ENCODE peak calls at places on chromosomes 11 and 22, in five cellular contexts. Z is GM12878, O is H1, N is NT2/D1, C is HepG2. B is an unnamed sample.

GRCh38 chr11:118241191-118242098 is 10.7 kb downstream of the MPZL3 start:
- DNase-seq in N (no peak), O (no peak), Z (no peak), C (peak; percentile 39), B (no peak)

GRCh38 chr11:7046474-7046873 is 26.2 kb downstream of the NLRP14 start:
- DNase-seq in O (no peak), Z (no peak), C (no peak), N (no peak), B (no peak)

GRCh38 chr11:94305146-94305545 is 766 bp downstream of the IZUMO1R start:
- DNase-seq in Z (no peak), C (no peak), O (no peak), N (no peak), B (no peak)

GRCh38 chr11:80632156-80632555 is 1191.3 kb upstream of the TENM4 start:
- DNase-seq in C (no peak), O (no peak), N (no peak), Z (no peak), B (no peak)

GRCh38 chr22:41648431-41648830 is 27.3 kb downstream of the XRCC6 start:
- DNase-seq in C (no peak), Z (no peak), N (no peak), O (no peak), B (no peak)

GRCh38 chr11:120647681-120648080 is 136.1 kb downstream of the GRIK4 start:
- DNase-seq in C (no peak), N (no peak), O (no peak), Z (no peak), B (no peak)

GRCh38 chr11:113159967-113160621 is 154.3 kb upstream of the TTC12 start:
- DNase-seq in N (no peak), O (no peak), Z (no peak), C (no peak), B (no peak)

GRCh38 chr11:88320149-88320559 is 17.4 kb downstream of the CTSC start:
- DNase-seq in N (no peak), C (no peak), O (no peak), Z (no peak), B (peak; percentile 31)

GRCh38 chr11:22787565-22788162 is 41.9 kb downstream of the SVIP start:
- DNase-seq in O (no peak), Z (no peak), C (peak; percentile 45), N (peak; percentile 6), B (peak; percentile 35)

GRCh38 chr22:45224988-45225731 is 15.5 kb downstream of the KIAA0930 start:
- DNase-seq in O (no peak), N (no peak), Z (no peak), C (no peak), B (no peak)

GRCh38 chr11:1998290-1998689 is 648 bp upstream of the H19 start:
- DNase-seq in Z (no peak), C (no peak), O (no peak), N (no peak), B (no peak)

GRCh38 chr22:46770726-46771125 is 8.3 kb downstream of the TBC1D22A start:
- DNase-seq in Z (no peak), C (no peak), N (no peak), O (no peak), B (no peak)

GRCh38 chr11:34356576-34356917 is 1.3 kb downstream of the ABTB2 start:
- DNase-seq in N (no peak), O (no peak), C (no peak), Z (no peak), B (no peak)

GRCh38 chr22:11253000-11253511 is 4274.9 kb upstream of the OR11H1 start:
- DNase-seq in Z (no peak), O (no peak), N (no peak), C (no peak), B (no peak)

GRCh38 chr22:46251266-46251665 is 1.2 kb upstream of the CDPF1 start:
- DNase-seq in C (no peak), O (no peak), Z (no peak), N (no peak), B (no peak)

GRCh38 chr11:126414615-126415014 is 59.1 kb downstream of the ST3GAL4 start:
- DNase-seq in N (no peak), C (no peak), O (no peak), Z (no peak), B (no peak)

GRCh38 chr11:59186130-59186594 is 14.2 kb downstream of the DTX4 start:
- DNase-seq in N (no peak), O (peak; percentile 82), C (peak; percentile 50), Z (no peak), B (peak; percentile 56)

GRCh38 chr11:66934971-66935779 is 23.0 kb downstream of the PC start:
- DNase-seq in C (no peak), O (no peak), N (no peak), Z (no peak), B (no peak)

GRCh38 chr11:36452231-36452630 is 57.8 kb downstream of the TRAF6 start:
- DNase-seq in C (no peak), N (no peak), O (no peak), Z (no peak), B (no peak)

GRCh38 chr11:116062526-116063171 is 558.4 kb upstream of the CADM1 start:
- DNase-seq in N (no peak), Z (no peak), C (no peak), O (no peak), B (no peak)

GRCh38 chr11:16041207-16041606 is 315.1 kb downstream of the SOX6 start:
- DNase-seq in O (no peak), C (no peak), N (no peak), Z (no peak), B (no peak)

GRCh38 chr22:41301085-41302015 is at the start of gene ZC3H7B:
- DNase-seq in O (peak; percentile 82), N (peak; percentile 57), Z (peak; percentile 28), C (peak; percentile 76), B (peak; percentile 91)

GRCh38 chr22:44595841-44596341 is 97.9 kb upstream of the RTL6 start:
- DNase-seq in N (no peak), O (no peak), C (no peak), Z (no peak), B (peak; percentile 49)

GRCh38 chr22:21984793-21985192 is 2.2 kb upstream of the TOP3B start:
- DNase-seq in O (peak; percentile 78), N (peak; percentile 32), C (no peak), Z (no peak), B (peak; percentile 67)

GRCh38 chr11:13745165-13745564 is 76.7 kb downstream of the FAR1 start:
- DNase-seq in Z (no peak), N (no peak), C (no peak), O (no peak), B (no peak)

GRCh38 chr11:94796863-94797262 is 28.7 kb downstream of the AMOTL1 start:
- DNase-seq in Z (no peak), N (no peak), O (no peak), C (no peak), B (no peak)

GRCh38 chr11:35649984-35650383 is 12.6 kb upstream of the TRIM44 start:
- DNase-seq in N (no peak), Z (no peak), C (no peak), O (no peak), B (no peak)

GRCh38 chr22:49994361-49995058 is 18.1 kb downstream of the IL17REL start:
- DNase-seq in O (peak; percentile 41), N (no peak), Z (no peak), C (no peak), B (no peak)

GRCh38 chr11:108926522-108927380 is 261.9 kb downstream of the DDX10 start:
- DNase-seq in N (no peak), O (no peak), Z (no peak), C (no peak), B (no peak)

DNA sequence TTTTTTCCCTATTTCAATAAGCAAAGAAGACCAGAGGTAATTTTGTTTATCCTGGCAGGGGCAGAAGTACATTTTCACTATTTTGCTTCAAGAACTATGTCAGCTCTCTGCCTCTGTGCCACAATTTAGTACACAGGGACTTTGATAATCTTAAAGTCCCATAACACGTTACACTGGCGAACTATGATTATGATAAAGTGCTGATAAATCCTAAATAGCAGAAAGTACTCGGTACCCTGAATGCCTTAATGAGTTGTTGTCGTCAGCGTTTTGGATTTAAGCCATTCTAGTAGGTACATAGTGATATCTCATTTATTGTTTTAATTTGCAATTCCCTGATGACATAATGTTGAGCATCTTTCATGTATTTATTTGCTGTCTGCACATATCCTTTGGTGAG is 16.6 kb upstream of the PHOX2A start:
- DNase-seq in C (no peak), O (no peak), N (no peak), Z (no peak), B (no peak)
- TF ChIP-seq SUZ12 in C (no peak), O (no peak), N (no peak), Z (no peak), B (no peak)

DNA sequence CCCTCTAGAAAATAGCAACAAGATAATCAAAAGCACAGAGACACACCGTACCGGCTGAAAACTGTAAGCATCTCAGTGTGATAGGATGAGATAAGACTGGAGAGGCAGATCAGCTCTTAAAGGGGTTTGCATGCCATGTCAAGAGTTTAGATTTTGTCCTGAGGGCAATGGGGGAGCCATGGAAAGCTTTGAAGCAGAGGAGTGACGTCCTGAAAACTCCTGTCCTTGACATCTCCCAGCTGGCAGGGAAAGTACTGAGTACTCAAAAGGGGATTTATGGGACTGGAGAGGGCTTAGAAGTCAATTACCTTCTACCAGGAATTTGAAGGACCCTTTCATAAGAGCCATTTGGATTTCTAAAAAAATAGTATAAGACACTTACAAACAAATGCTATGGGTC is 420.5 kb upstream of the NARS2 start:
- DNase-seq in N (no peak), Z (no peak), O (no peak), C (no peak), B (no peak)
- TF ChIP-seq SUZ12 in N (no peak), Z (no peak), O (no peak), C (no peak), B (no peak)

DNA sequence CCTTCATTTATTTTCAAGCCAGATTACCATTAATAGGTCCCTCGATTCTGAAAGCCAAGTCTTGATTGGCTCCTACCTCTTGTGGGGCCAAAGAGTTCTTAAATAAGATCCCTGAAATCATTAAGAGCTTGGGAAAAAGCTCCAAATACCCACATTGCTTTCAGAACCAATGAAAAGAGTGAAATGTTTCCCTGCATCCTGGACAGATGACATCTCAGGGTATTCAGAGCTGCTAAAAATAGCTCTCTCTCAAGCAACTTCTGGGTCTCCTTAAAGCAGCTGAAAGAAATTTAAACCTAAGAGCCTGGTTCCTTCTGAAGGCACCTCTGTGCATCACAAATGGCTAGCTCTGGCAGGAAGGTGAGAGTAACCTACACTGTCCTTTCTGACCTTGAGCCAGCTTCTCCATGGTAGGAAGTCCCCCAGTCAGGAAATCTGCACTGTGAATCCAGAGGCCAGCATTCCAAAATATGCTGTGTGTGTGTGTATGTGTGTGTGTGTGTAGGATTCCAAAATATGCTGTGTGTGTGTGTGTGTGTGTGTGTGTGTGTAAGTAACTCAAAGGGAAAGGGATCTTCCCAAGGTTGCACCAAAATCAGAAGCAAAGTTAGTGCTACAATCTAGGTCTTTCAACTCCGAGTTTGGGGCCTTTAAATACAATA is 50.1 kb downstream of the RELT start:
- DNase-seq in Z (no peak), C (no peak), N (no peak), O (no peak), B (no peak)
- TF ChIP-seq SUZ12 in Z (no peak), C (no peak), N (no peak), O (no peak), B (no peak)

GRCh38 chr22:37559521-37559900 is 769 bp upstream of the CDC42EP1 start:
- DNase-seq in O (no peak), Z (no peak), N (no peak), C (no peak), B (no peak)

GRCh38 chr22:37556750-37557149 is 3.5 kb upstream of the CDC42EP1 start:
- DNase-seq in O (peak; percentile 61), C (no peak), Z (no peak), N (peak; percentile 36), B (no peak)

GRCh38 chr22:37558815-37559214 is 1.5 kb upstream of the CDC42EP1 start:
- DNase-seq in Z (no peak), N (no peak), O (no peak), C (no peak), B (no peak)

GRCh38 chr22:37555029-37555428 is 5.3 kb upstream of the CDC42EP1 start:
- DNase-seq in C (no peak), N (no peak), Z (no peak), O (no peak), B (no peak)

GRCh38 chr22:37557321-37558001 is 2.8 kb upstream of the CDC42EP1 start:
- DNase-seq in C (peak; percentile 69), O (no peak), Z (no peak), N (no peak), B (no peak)
- TF ChIP-seq SUZ12 in C (no peak), O (no peak), Z (no peak), N (no peak), B (no peak)